ENCODE peak calls at places on chromosomes 11 and 22, in nine cellular contexts. T is gastrocnemius medialis, P is colonic mucosa, O is body of pancreas, F is HCT116, M is tibial artery, L is A549, H is hepatocyte, S is SK-N-SH. R is an unnamed sample.
A peak's percentile ranks its signal among the peaks of the same experiment; 100 is the strongest.

GRCh38 chr11:120096756-120097191 is 41.1 kb downstream of the TRIM29 start:
- DNase-seq in M (no peak), O (no peak), P (no peak), S (no peak), H (peak; percentile 69), T (no peak), L (no peak), F (no peak), R (no peak)

GRCh38 chr11:93895106-93895862 is 44.9 kb upstream of the VSTM5 start:
- DNase-seq in M (no peak), L (peak; percentile 53), P (peak; percentile 21), O (peak; percentile 24), H (peak; percentile 85), F (peak; percentile 59), T (no peak), S (peak; percentile 40), R (no peak)

GRCh38 chr22:38077096-38077495 is 6.9 kb downstream of the SLC16A8 start:
- DNase-seq in H (no peak), F (no peak), M (no peak), P (no peak), T (no peak), S (no peak), L (no peak), O (no peak), R (no peak)

GRCh38 chr22:30680998-30681770 is 13.5 kb upstream of the OSBP2 start:
- DNase-seq in P (no peak), T (no peak), M (no peak), O (no peak), L (no peak), H (no peak), S (peak; percentile 34), F (no peak), R (no peak)

GRCh38 chr11:67126986-67127385 is 7.9 kb downstream of the KDM2A start:
- DNase-seq in F (no peak), H (no peak), T (no peak), O (no peak), M (no peak), P (no peak), S (no peak), L (no peak), R (peak; percentile 28)

GRCh38 chr22:28837640-28838039 is 37.3 kb upstream of the XBP1 start:
- DNase-seq in T (no peak), L (no peak), S (no peak), O (no peak), H (no peak), M (no peak), P (no peak), F (no peak), R (no peak)

GRCh38 chr11:58832246-58832645 is 12.3 kb downstream of the GLYATL2 start:
- DNase-seq in F (no peak), T (no peak), L (no peak), M (no peak), P (peak; percentile 36), O (no peak), H (peak; percentile 45), S (no peak), R (no peak)

GRCh38 chr22:37231406-37232139 is 12.5 kb downstream of the RAC2 start:
- DNase-seq in L (no peak), H (no peak), O (no peak), F (no peak), S (peak; percentile 12), T (no peak), M (no peak), P (no peak), R (no peak)

GRCh38 chr11:85783758-85784157 is 27.2 kb downstream of the SYTL2 start:
- DNase-seq in P (no peak), M (no peak), H (no peak), T (no peak), L (no peak), S (no peak), F (no peak), O (peak; percentile 22), R (no peak)

GRCh38 chr11:130389315-130389935 is 39.0 kb downstream of the ADAMTS8 start:
- DNase-seq in P (peak; percentile 63), T (no peak), M (no peak), F (no peak), O (no peak), S (no peak), L (no peak), H (no peak), R (no peak)

GRCh38 chr11:35906681-35907080 is 37.2 kb upstream of the LDLRAD3 start:
- DNase-seq in L (no peak), H (no peak), T (no peak), M (no peak), O (no peak), F (no peak), S (no peak), P (no peak), R (no peak)

GRCh38 chr11:35981581-35981980 is 37.7 kb downstream of the LDLRAD3 start:
- DNase-seq in F (no peak), L (no peak), P (no peak), T (no peak), M (no peak), O (no peak), S (no peak), H (no peak), R (no peak)

DNA sequence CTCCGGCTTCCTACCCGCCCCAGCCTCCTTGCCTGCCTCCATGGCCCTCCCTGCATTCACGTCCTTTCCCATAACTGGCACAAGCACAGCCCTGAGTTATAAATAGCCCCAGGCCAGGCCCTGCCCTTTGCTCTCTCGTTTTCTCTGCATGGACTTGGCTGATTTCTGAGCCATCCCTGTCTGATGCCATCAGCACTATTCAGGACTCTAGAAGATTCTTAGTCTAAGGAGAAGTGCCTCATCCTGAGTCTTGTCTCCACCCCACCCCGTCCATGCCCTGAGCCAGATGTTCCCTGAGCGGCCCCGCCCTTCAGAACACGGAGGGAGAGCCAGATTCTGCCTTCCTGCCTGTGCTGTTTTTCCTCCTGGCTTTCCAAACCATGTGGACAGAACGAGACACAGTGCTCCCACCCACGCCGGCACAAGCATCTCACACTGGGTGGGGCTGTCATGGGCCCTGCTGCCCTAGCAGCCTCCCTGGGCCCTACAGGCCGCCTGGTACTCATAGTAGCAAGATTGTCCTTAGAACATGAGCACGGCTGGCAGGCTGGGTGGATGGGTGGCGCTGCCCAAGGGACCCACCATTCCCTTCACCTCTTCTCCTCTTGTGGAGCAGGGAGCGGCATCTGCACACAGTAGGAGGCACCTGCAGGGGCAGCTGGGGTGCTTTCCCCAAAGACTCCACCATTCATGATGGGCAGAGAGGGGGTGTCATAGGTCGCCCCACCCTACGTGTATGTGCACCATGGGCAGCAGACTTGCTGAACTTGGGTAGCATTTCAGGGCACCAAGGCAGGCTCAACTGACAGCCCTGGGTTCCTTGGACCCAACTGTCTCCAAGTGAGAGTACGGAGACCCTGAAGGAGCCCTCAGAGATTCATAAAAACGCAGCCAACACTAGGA is 76.9 kb downstream of the BCR start:
- DNase-seq in M (peak; percentile 93), F (no peak), O (peak; percentile 30), P (peak; percentile 74), H (peak; percentile 33), T (peak; percentile 16), S (no peak), L (no peak), R (peak; percentile 86)
- H3K27ac ChIP-seq in M (peak overlapping the region; percentile 81), F (no peak overlapping the region), O (peak overlapping the region; percentile 15), P (peak overlapping the region; percentile 60), H (peak overlapping the region; percentile 64), T (no peak overlapping the region), S (no peak overlapping the region), L (no peak overlapping the region), R (peak overlapping the region; percentile 65)

GRCh38 chr11:12573707-12574106 is 100.5 kb upstream of the TEAD1 start:
- DNase-seq in L (no peak), O (no peak), P (no peak), H (no peak), S (no peak), M (no peak), F (no peak), T (no peak), R (no peak)

GRCh38 chr11:12581923-12582322 is 92.3 kb upstream of the TEAD1 start:
- DNase-seq in O (no peak), F (peak; percentile 38), S (no peak), M (no peak), H (peak; percentile 37), L (peak; percentile 56), T (no peak), P (no peak), R (no peak)

DNA sequence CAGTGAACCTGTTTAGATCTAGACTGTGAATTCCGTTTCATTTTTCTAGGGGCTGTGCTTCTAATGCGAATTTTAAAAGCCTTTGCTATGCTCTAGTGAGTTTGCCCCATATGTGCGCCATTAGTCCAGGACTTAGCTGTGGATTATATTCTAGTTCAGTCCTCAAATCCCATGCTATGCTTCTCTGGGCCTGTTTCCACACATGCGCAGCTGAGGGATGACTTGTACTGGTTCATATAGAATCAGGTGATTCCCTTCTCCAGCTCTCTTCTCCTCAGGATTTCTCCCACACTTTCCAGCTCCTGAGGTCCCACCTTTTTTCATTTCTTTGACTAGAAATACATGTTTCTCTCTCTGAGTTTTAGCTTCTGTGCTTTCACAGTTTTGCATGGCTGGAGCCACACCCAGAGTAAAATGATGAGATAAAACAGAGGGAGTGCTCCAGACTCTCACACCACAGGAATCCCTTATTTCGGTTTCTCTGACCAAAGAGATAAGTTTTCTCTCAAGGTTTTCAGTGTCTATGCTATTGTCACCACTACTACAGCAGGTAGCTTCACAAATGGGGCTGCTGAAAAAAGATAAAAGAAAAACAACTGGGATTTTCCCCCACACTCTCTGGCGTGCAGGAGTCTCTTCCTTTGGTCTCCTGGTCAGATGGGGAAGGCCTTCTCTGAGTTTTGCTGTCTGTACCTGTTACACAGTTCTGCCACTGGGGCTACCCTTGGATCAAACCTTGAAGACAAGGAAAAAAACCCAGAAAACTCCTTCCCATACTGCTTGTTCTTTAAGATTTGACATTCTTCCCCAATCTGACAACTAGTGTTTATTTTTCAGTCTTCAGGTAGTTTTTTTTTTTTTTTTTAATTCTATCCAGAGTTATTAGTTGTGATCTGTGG is 96.2 kb upstream of the TEAD1 start:
- DNase-seq in O (no peak), L (peak; percentile 26), M (no peak), T (no peak), S (no peak), P (no peak), H (no peak), F (no peak), R (no peak)
- TF ChIP-seq CTCF in O (no peak), L (no peak), M (no peak), T (no peak), S (peak; percentile 25), P (no peak), H (no peak), F (peak; percentile 31), R (no peak)

GRCh38 chr22:39251762-39252460 is 7.1 kb upstream of the PDGFB start:
- DNase-seq in F (no peak), P (no peak), T (no peak), L (peak; percentile 66), H (no peak), O (peak; percentile 73), M (no peak), S (no peak), R (no peak)
- H3K4me1 ChIP-seq in F (peaks cover 35% of the 10 kb centered on the region), P (no peaks in the 10 kb centered on the region), T (peaks cover 58% of the 10 kb centered on the region), L (peaks cover 41% of the 10 kb centered on the region), H (peaks cover 6% of the 10 kb centered on the region), O (peaks cover 63% of the 10 kb centered on the region), M (peaks cover 38% of the 10 kb centered on the region), S (peaks cover 8% of the 10 kb centered on the region), R (peaks cover 43% of the 10 kb centered on the region)

DNA sequence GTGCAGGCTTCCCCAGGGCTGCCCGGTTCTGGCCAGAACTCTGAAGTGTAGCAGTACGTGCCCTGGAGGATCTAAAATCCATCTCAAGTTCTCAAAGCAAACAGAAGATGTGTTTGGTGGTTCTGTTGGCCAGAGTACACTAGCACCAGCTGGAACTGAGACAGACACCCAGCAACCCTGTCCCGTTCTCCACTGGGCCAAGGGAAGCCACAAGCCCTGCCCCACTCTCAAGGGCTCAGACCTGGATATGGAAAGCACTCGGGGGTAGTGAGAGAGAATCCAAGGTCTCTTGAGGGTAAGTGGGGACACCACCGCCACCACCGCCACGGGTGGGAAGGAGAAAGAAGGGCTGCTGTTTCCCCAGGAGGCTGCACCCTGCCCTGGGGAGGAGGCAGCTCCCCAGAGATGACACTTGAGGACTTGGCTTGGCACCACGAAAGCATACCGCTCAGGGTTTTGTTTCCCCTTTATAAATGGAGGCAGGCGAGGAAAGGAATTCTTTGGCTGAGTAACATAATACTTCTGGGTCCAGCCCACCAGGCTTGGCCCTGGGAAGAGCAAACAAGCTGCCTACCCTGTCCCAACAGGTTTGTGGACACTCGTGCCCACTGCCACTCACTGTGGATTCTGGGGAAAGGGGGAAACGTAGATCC is 56.1 kb upstream of the POU2AF1 start:
- DNase-seq in M (no peak), T (no peak), O (no peak), L (no peak), P (no peak), H (no peak), S (no peak), F (no peak), R (no peak)
- H3K27ac ChIP-seq in M (no peak overlapping the region), T (no peak overlapping the region), O (no peak overlapping the region), L (no peak overlapping the region), P (no peak overlapping the region), H (no peak overlapping the region), S (no peak overlapping the region), F (no peak overlapping the region), R (no peak overlapping the region)